ENCODE peak calls at places on chromosome 16, in eight cellular contexts. One of them, this sample, is unnamed.

GRCh38 chr16:4677390-4677789 is 16.0 kb upstream of the NUDT16L1 start:
- DNase-seq in kidney: no peak
- DNase-seq in psoas muscle: peak
- DNase-seq in sigmoid colon: no peak
- DNase-seq in amniotic stem cell: no peak
- DNase-seq in globus pallidus: no peak
- DNase-seq in SK-N-SH: no peak
- DNase-seq in activated T-cell treated with anti-CD3 and anti-CD28 coated beads, Interleukin-2, amount 50 U/mL, for 1 hour: no peak
- DNase-seq in this sample: no peak

GRCh38 chr16:26983426-26983825 is 83.3 kb upstream of the C16orf82 start:
- DNase-seq in SK-N-SH: no peak
- DNase-seq in activated T-cell treated with anti-CD3 and anti-CD28 coated beads, Interleukin-2, amount 50 U/mL, for 1 hour: no peak
- DNase-seq in sigmoid colon: no peak
- DNase-seq in psoas muscle: no peak
- DNase-seq in globus pallidus: no peak
- DNase-seq in kidney: no peak
- DNase-seq in amniotic stem cell: no peak
- DNase-seq in this sample: no peak

GRCh38 chr16:77194295-77195231 is 3.6 kb downstream of the MON1B start:
- DNase-seq in psoas muscle: no peak
- DNase-seq in amniotic stem cell: no peak
- DNase-seq in globus pallidus: no peak
- DNase-seq in activated T-cell treated with anti-CD3 and anti-CD28 coated beads, Interleukin-2, amount 50 U/mL, for 1 hour: no peak
- DNase-seq in sigmoid colon: no peak
- DNase-seq in kidney: peak
- DNase-seq in SK-N-SH: no peak
- DNase-seq in this sample: no peak

GRCh38 chr16:87178977-87179376 is 138.2 kb downstream of the C16orf95 start:
- DNase-seq in SK-N-SH: peak
- DNase-seq in activated T-cell treated with anti-CD3 and anti-CD28 coated beads, Interleukin-2, amount 50 U/mL, for 1 hour: no peak
- DNase-seq in psoas muscle: no peak
- DNase-seq in kidney: peak
- DNase-seq in sigmoid colon: no peak
- DNase-seq in globus pallidus: no peak
- DNase-seq in amniotic stem cell: no peak
- DNase-seq in this sample: no peak

GRCh38 chr16:81140930-81141780 is 45.0 kb upstream of the GCSH start:
- DNase-seq in globus pallidus: no peak
- DNase-seq in SK-N-SH: no peak
- DNase-seq in psoas muscle: no peak
- DNase-seq in kidney: no peak
- DNase-seq in amniotic stem cell: no peak
- DNase-seq in sigmoid colon: no peak
- DNase-seq in activated T-cell treated with anti-CD3 and anti-CD28 coated beads, Interleukin-2, amount 50 U/mL, for 1 hour: no peak
- DNase-seq in this sample: no peak

GRCh38 chr16:19119564-19119963 is 5.8 kb downstream of the ITPRIPL2 start:
- DNase-seq in activated T-cell treated with anti-CD3 and anti-CD28 coated beads, Interleukin-2, amount 50 U/mL, for 1 hour: no peak
- DNase-seq in SK-N-SH: no peak
- DNase-seq in sigmoid colon: no peak
- DNase-seq in globus pallidus: no peak
- DNase-seq in psoas muscle: no peak
- DNase-seq in kidney: no peak
- DNase-seq in amniotic stem cell: no peak
- DNase-seq in this sample: no peak

GRCh38 chr16:57618306-57619132 is 9.9 kb upstream of the ADGRG1 start:
- DNase-seq in kidney: peak
- DNase-seq in SK-N-SH: no peak
- DNase-seq in sigmoid colon: peak
- DNase-seq in globus pallidus: no peak
- DNase-seq in amniotic stem cell: no peak
- DNase-seq in psoas muscle: peak
- DNase-seq in activated T-cell treated with anti-CD3 and anti-CD28 coated beads, Interleukin-2, amount 50 U/mL, for 1 hour: peak
- DNase-seq in this sample: no peak

GRCh38 chr16:66081967-66082366 is 284.5 kb upstream of the CDH5 start:
- DNase-seq in amniotic stem cell: no peak
- DNase-seq in activated T-cell treated with anti-CD3 and anti-CD28 coated beads, Interleukin-2, amount 50 U/mL, for 1 hour: no peak
- DNase-seq in SK-N-SH: no peak
- DNase-seq in kidney: no peak
- DNase-seq in psoas muscle: no peak
- DNase-seq in sigmoid colon: no peak
- DNase-seq in globus pallidus: no peak
- DNase-seq in this sample: no peak

GRCh38 chr16:87931504-87931903 is 4.8 kb downstream of the CA5A start:
- DNase-seq in kidney: no peak
- DNase-seq in SK-N-SH: peak
- DNase-seq in amniotic stem cell: no peak
- DNase-seq in sigmoid colon: no peak
- DNase-seq in activated T-cell treated with anti-CD3 and anti-CD28 coated beads, Interleukin-2, amount 50 U/mL, for 1 hour: no peak
- DNase-seq in psoas muscle: no peak
- DNase-seq in globus pallidus: no peak
- DNase-seq in this sample: no peak

GRCh38 chr16:19783363-19783762 is 65.3 kb downstream of the IQCK start:
- DNase-seq in kidney: no peak
- DNase-seq in activated T-cell treated with anti-CD3 and anti-CD28 coated beads, Interleukin-2, amount 50 U/mL, for 1 hour: no peak
- DNase-seq in sigmoid colon: no peak
- DNase-seq in SK-N-SH: no peak
- DNase-seq in psoas muscle: no peak
- DNase-seq in globus pallidus: no peak
- DNase-seq in amniotic stem cell: no peak
- DNase-seq in this sample: no peak

GRCh38 chr16:74461826-74462225 is 40.5 kb upstream of the CLEC18B start:
- DNase-seq in activated T-cell treated with anti-CD3 and anti-CD28 coated beads, Interleukin-2, amount 50 U/mL, for 1 hour: no peak
- DNase-seq in amniotic stem cell: no peak
- DNase-seq in psoas muscle: no peak
- DNase-seq in globus pallidus: peak
- DNase-seq in sigmoid colon: no peak
- DNase-seq in SK-N-SH: no peak
- DNase-seq in kidney: no peak
- DNase-seq in this sample: no peak

GRCh38 chr16:15418206-15418605 is 16.2 kb upstream of the BMERB1 start:
- DNase-seq in sigmoid colon: no peak
- DNase-seq in activated T-cell treated with anti-CD3 and anti-CD28 coated beads, Interleukin-2, amount 50 U/mL, for 1 hour: no peak
- DNase-seq in globus pallidus: no peak
- DNase-seq in amniotic stem cell: no peak
- DNase-seq in SK-N-SH: no peak
- DNase-seq in psoas muscle: no peak
- DNase-seq in kidney: no peak
- DNase-seq in this sample: no peak

GRCh38 chr16:55100100-55100499 is 169.4 kb downstream of the IRX5 start:
- DNase-seq in kidney: no peak
- DNase-seq in SK-N-SH: no peak
- DNase-seq in sigmoid colon: no peak
- DNase-seq in globus pallidus: no peak
- DNase-seq in amniotic stem cell: no peak
- DNase-seq in activated T-cell treated with anti-CD3 and anti-CD28 coated beads, Interleukin-2, amount 50 U/mL, for 1 hour: no peak
- DNase-seq in psoas muscle: no peak
- DNase-seq in this sample: no peak

GRCh38 chr16:69937465-69937951 is 13.6 kb upstream of the CLEC18A start:
- DNase-seq in kidney: peak
- DNase-seq in sigmoid colon: no peak
- DNase-seq in amniotic stem cell: no peak
- DNase-seq in globus pallidus: peak
- DNase-seq in SK-N-SH: peak
- DNase-seq in psoas muscle: no peak
- DNase-seq in activated T-cell treated with anti-CD3 and anti-CD28 coated beads, Interleukin-2, amount 50 U/mL, for 1 hour: no peak
- DNase-seq in this sample: no peak

GRCh38 chr16:12431547-12431946 is 372.1 kb downstream of the CPPED1 start:
- DNase-seq in activated T-cell treated with anti-CD3 and anti-CD28 coated beads, Interleukin-2, amount 50 U/mL, for 1 hour: no peak
- DNase-seq in SK-N-SH: no peak
- DNase-seq in psoas muscle: no peak
- DNase-seq in sigmoid colon: no peak
- DNase-seq in globus pallidus: no peak
- DNase-seq in amniotic stem cell: no peak
- DNase-seq in kidney: no peak
- DNase-seq in this sample: no peak

GRCh38 chr16:1573301-1573700 is 38.6 kb downstream of the IFT140 start:
- DNase-seq in kidney: no peak
- DNase-seq in SK-N-SH: no peak
- DNase-seq in sigmoid colon: no peak
- DNase-seq in psoas muscle: no peak
- DNase-seq in activated T-cell treated with anti-CD3 and anti-CD28 coated beads, Interleukin-2, amount 50 U/mL, for 1 hour: no peak
- DNase-seq in amniotic stem cell: no peak
- DNase-seq in globus pallidus: no peak
- DNase-seq in this sample: no peak

GRCh38 chr16:2751577-2752034 is 832 bp upstream of the SRRM2 start:
- DNase-seq in sigmoid colon: peak
- DNase-seq in psoas muscle: no peak
- DNase-seq in SK-N-SH: peak
- DNase-seq in amniotic stem cell: no peak
- DNase-seq in kidney: peak
- DNase-seq in globus pallidus: no peak
- DNase-seq in activated T-cell treated with anti-CD3 and anti-CD28 coated beads, Interleukin-2, amount 50 U/mL, for 1 hour: no peak
- DNase-seq in this sample: no peak

GRCh38 chr16:50245417-50246298 is 20.7 kb upstream of the ADCY7 start:
- DNase-seq in globus pallidus: no peak
- DNase-seq in amniotic stem cell: peak
- DNase-seq in sigmoid colon: no peak
- DNase-seq in psoas muscle: no peak
- DNase-seq in SK-N-SH: peak
- DNase-seq in kidney: peak
- DNase-seq in activated T-cell treated with anti-CD3 and anti-CD28 coated beads, Interleukin-2, amount 50 U/mL, for 1 hour: peak
- DNase-seq in this sample: no peak

GRCh38 chr16:84557504-84557903 is 53.0 kb upstream of the MEAK7 start:
- DNase-seq in amniotic stem cell: no peak
- DNase-seq in kidney: no peak
- DNase-seq in activated T-cell treated with anti-CD3 and anti-CD28 coated beads, Interleukin-2, amount 50 U/mL, for 1 hour: no peak
- DNase-seq in globus pallidus: no peak
- DNase-seq in SK-N-SH: no peak
- DNase-seq in sigmoid colon: no peak
- DNase-seq in psoas muscle: peak
- DNase-seq in this sample: no peak

GRCh38 chr16:23113185-23113584 is 36.1 kb downstream of the USP31 start:
- DNase-seq in activated T-cell treated with anti-CD3 and anti-CD28 coated beads, Interleukin-2, amount 50 U/mL, for 1 hour: no peak
- DNase-seq in kidney: no peak
- DNase-seq in sigmoid colon: no peak
- DNase-seq in SK-N-SH: no peak
- DNase-seq in psoas muscle: no peak
- DNase-seq in globus pallidus: no peak
- DNase-seq in amniotic stem cell: no peak
- DNase-seq in this sample: no peak

GRCh38 chr16:56824335-56824734 is 40.7 kb upstream of the SLC12A3 start:
- DNase-seq in sigmoid colon: no peak
- DNase-seq in psoas muscle: no peak
- DNase-seq in activated T-cell treated with anti-CD3 and anti-CD28 coated beads, Interleukin-2, amount 50 U/mL, for 1 hour: no peak
- DNase-seq in amniotic stem cell: no peak
- DNase-seq in globus pallidus: peak
- DNase-seq in SK-N-SH: no peak
- DNase-seq in kidney: no peak
- DNase-seq in this sample: no peak

GRCh38 chr16:28821874-28822519 is 802 bp upstream of the ATXN2L start:
- DNase-seq in activated T-cell treated with anti-CD3 and anti-CD28 coated beads, Interleukin-2, amount 50 U/mL, for 1 hour: no peak
- DNase-seq in amniotic stem cell: no peak
- DNase-seq in SK-N-SH: no peak
- DNase-seq in psoas muscle: no peak
- DNase-seq in globus pallidus: peak
- DNase-seq in kidney: no peak
- DNase-seq in sigmoid colon: no peak
- DNase-seq in this sample: no peak

GRCh38 chr16:85476389-85476788 is 136.7 kb upstream of the GSE1 start:
- DNase-seq in sigmoid colon: no peak
- DNase-seq in psoas muscle: no peak
- DNase-seq in amniotic stem cell: no peak
- DNase-seq in activated T-cell treated with anti-CD3 and anti-CD28 coated beads, Interleukin-2, amount 50 U/mL, for 1 hour: no peak
- DNase-seq in SK-N-SH: no peak
- DNase-seq in kidney: no peak
- DNase-seq in globus pallidus: no peak
- DNase-seq in this sample: no peak

GRCh38 chr16:12874135-12874534 is 27.3 kb upstream of the SHISA9 start:
- DNase-seq in amniotic stem cell: peak
- DNase-seq in activated T-cell treated with anti-CD3 and anti-CD28 coated beads, Interleukin-2, amount 50 U/mL, for 1 hour: no peak
- DNase-seq in sigmoid colon: no peak
- DNase-seq in psoas muscle: no peak
- DNase-seq in kidney: no peak
- DNase-seq in globus pallidus: no peak
- DNase-seq in SK-N-SH: no peak
- DNase-seq in this sample: no peak

GRCh38 chr16:20620770-20621169 is 44.6 kb upstream of the ACSM2B start:
- DNase-seq in SK-N-SH: no peak
- DNase-seq in amniotic stem cell: no peak
- DNase-seq in psoas muscle: no peak
- DNase-seq in activated T-cell treated with anti-CD3 and anti-CD28 coated beads, Interleukin-2, amount 50 U/mL, for 1 hour: no peak
- DNase-seq in globus pallidus: no peak
- DNase-seq in kidney: no peak
- DNase-seq in sigmoid colon: no peak
- DNase-seq in this sample: no peak

GRCh38 chr16:55324491-55325447 is 766 bp downstream of the IRX6 start:
- DNase-seq in globus pallidus: no peak
- DNase-seq in SK-N-SH: peak
- DNase-seq in sigmoid colon: no peak
- DNase-seq in activated T-cell treated with anti-CD3 and anti-CD28 coated beads, Interleukin-2, amount 50 U/mL, for 1 hour: no peak
- DNase-seq in psoas muscle: no peak
- DNase-seq in amniotic stem cell: no peak
- DNase-seq in kidney: peak
- DNase-seq in this sample: no peak

This sample was measured in T follicular helper cell.